ENCODE peak calls at places on chromosomes 16 and 17, in seven cellular contexts. One of them, this sample, is unnamed.

GRCh38 chr16:28925386-28926228 is 569 bp upstream of the RABEP2 start:
- DNase-seq in activated effector memory CD4-positive, alpha-beta T cell treated with Interleukin-2 at 50 U/mL for 16 hours: peak
- DNase-seq in WTC11: no peak
- DNase-seq in Daoy: peak
- DNase-seq in left kidney: peak
- DNase-seq in NCI-H460: peak
- DNase-seq in HCEC 1CT: peak
- DNase-seq in this sample: peak

GRCh38 chr17:40349477-40350409 is 14.8 kb downstream of the GJD3 start:
- DNase-seq in activated effector memory CD4-positive, alpha-beta T cell treated with Interleukin-2 at 50 U/mL for 16 hours: no peak
- DNase-seq in WTC11: no peak
- DNase-seq in Daoy: no peak
- DNase-seq in left kidney: no peak
- DNase-seq in NCI-H460: no peak
- DNase-seq in HCEC 1CT: no peak
- DNase-seq in this sample: peak

GRCh38 chr16:68369697-68370096 is 58.9 kb downstream of the PRMT7 start:
- DNase-seq in activated effector memory CD4-positive, alpha-beta T cell treated with Interleukin-2 at 50 U/mL for 16 hours: peak
- DNase-seq in WTC11: no peak
- DNase-seq in Daoy: no peak
- DNase-seq in left kidney: no peak
- DNase-seq in NCI-H460: no peak
- DNase-seq in HCEC 1CT: no peak
- DNase-seq in this sample: no peak

GRCh38 chr17:3773511-3773910 is 27.5 kb downstream of the ITGAE start:
- DNase-seq in activated effector memory CD4-positive, alpha-beta T cell treated with Interleukin-2 at 50 U/mL for 16 hours: no peak
- DNase-seq in WTC11: no peak
- DNase-seq in Daoy: peak
- DNase-seq in left kidney: no peak
- DNase-seq in NCI-H460: no peak
- DNase-seq in HCEC 1CT: peak
- DNase-seq in this sample: peak

GRCh38 chr16:56048425-56049100 is 142.7 kb upstream of the GNAO1 start:
- DNase-seq in activated effector memory CD4-positive, alpha-beta T cell treated with Interleukin-2 at 50 U/mL for 16 hours: no peak
- DNase-seq in WTC11: no peak
- DNase-seq in Daoy: no peak
- DNase-seq in left kidney: no peak
- DNase-seq in NCI-H460: no peak
- DNase-seq in HCEC 1CT: no peak
- DNase-seq in this sample: no peak

GRCh38 chr16:5073279-5073629 is 1.6 kb downstream of the ALG1 start:
- DNase-seq in activated effector memory CD4-positive, alpha-beta T cell treated with Interleukin-2 at 50 U/mL for 16 hours: no peak
- DNase-seq in WTC11: no peak
- DNase-seq in Daoy: no peak
- DNase-seq in left kidney: no peak
- DNase-seq in NCI-H460: no peak
- DNase-seq in HCEC 1CT: peak
- DNase-seq in this sample: no peak

GRCh38 chr17:58993322-58993721 is 113.4 kb downstream of the TRIM37 start:
- DNase-seq in activated effector memory CD4-positive, alpha-beta T cell treated with Interleukin-2 at 50 U/mL for 16 hours: no peak
- DNase-seq in WTC11: no peak
- DNase-seq in Daoy: no peak
- DNase-seq in left kidney: no peak
- DNase-seq in NCI-H460: no peak
- DNase-seq in HCEC 1CT: no peak
- DNase-seq in this sample: peak

GRCh38 chr16:19980866-19981265 is 92.8 kb downstream of the GPR139 start:
- DNase-seq in activated effector memory CD4-positive, alpha-beta T cell treated with Interleukin-2 at 50 U/mL for 16 hours: no peak
- DNase-seq in WTC11: peak
- DNase-seq in Daoy: peak
- DNase-seq in left kidney: peak
- DNase-seq in NCI-H460: peak
- DNase-seq in HCEC 1CT: no peak
- DNase-seq in this sample: peak

GRCh38 chr17:8275421-8276290 is 12.8 kb upstream of the RANGRF start:
- DNase-seq in activated effector memory CD4-positive, alpha-beta T cell treated with Interleukin-2 at 50 U/mL for 16 hours: no peak
- DNase-seq in WTC11: no peak
- DNase-seq in Daoy: no peak
- DNase-seq in left kidney: no peak
- DNase-seq in NCI-H460: no peak
- DNase-seq in HCEC 1CT: peak
- DNase-seq in this sample: no peak

This sample was measured in A172.